ENCODE peak calls at places on chromosome 22, in five cellular contexts. S, C, E, N and T are unnamed samples.

GRCh38 chr22:47198801-47199251 is 436.4 kb downstream of the TBC1D22A start:
- DNase-seq in S (peak; percentile 62), C (no peak), E (no peak), N (no peak), T (no peak)

GRCh38 chr22:29308148-29308790 is 1.8 kb downstream of the GAS2L1 start:
- DNase-seq in S (no peak), C (no peak), E (no peak), N (no peak), T (no peak)

GRCh38 chr22:46971141-46971775 is 208.8 kb downstream of the TBC1D22A start:
- DNase-seq in S (no peak), C (no peak), E (peak; percentile 35), N (peak; percentile 72), T (no peak)

GRCh38 chr22:32644252-32645100 is 157.0 kb upstream of the TIMP3 start:
- DNase-seq in S (peak; percentile 75), C (no peak), E (peak; percentile 22), N (peak; percentile 48), T (no peak)

GRCh38 chr22:49657275-49657973 is 170.2 kb downstream of the BRD1 start:
- DNase-seq in S (peak; percentile 77), C (no peak), E (no peak), N (peak; percentile 39), T (no peak)

GRCh38 chr22:46902998-46903916 is 140.8 kb downstream of the TBC1D22A start:
- DNase-seq in S (peak; percentile 60), C (no peak), E (no peak), N (no peak), T (no peak)

GRCh38 chr22:35656284-35656752 is 8.1 kb downstream of the APOL6 start:
- DNase-seq in S (no peak), C (no peak), E (peak; percentile 48), N (no peak), T (no peak)

GRCh38 chr22:45831394-45831793 is 145.6 kb downstream of the WNT7B start:
- DNase-seq in S (no peak), C (peak; percentile 28), E (peak; percentile 56), N (no peak), T (no peak)

GRCh38 chr22:33130473-33130872 is 72.3 kb upstream of the SYN3 start:
- DNase-seq in S (no peak), C (no peak), E (no peak), N (no peak), T (no peak)

GRCh38 chr22:41301085-41302015 is at the start of gene ZC3H7B:
- DNase-seq in S (peak; percentile 91), C (peak; percentile 74), E (peak; percentile 81), N (peak; percentile 86), T (peak; percentile 46)

GRCh38 chr22:28983788-28984441 is 77.7 kb downstream of the C22orf31 start:
- DNase-seq in S (no peak), C (peak; percentile 31), E (peak; percentile 16), N (no peak), T (peak; percentile 13)

GRCh38 chr22:33537059-33537458 is 383.2 kb downstream of the LARGE1 start:
- DNase-seq in S (no peak), C (no peak), E (no peak), N (no peak), T (no peak)

GRCh38 chr22:23038902-23039301 is 31.4 kb upstream of the GNAZ start:
- DNase-seq in S (no peak), C (no peak), E (no peak), N (no peak), T (no peak)

GRCh38 chr22:49329636-49330035 is 498.0 kb downstream of the BRD1 start:
- DNase-seq in S (no peak), C (no peak), E (no peak), N (no peak), T (no peak)

GRCh38 chr22:37077802-37078448 is 26.4 kb downstream of the KCTD17 start:
- DNase-seq in S (peak; percentile 86), C (peak; percentile 43), E (peak; percentile 62), N (peak; percentile 64), T (peak; percentile 32)

GRCh38 chr22:22446527-22446926 is 62.0 kb downstream of the ZNF280B start:
- DNase-seq in S (no peak), C (peak; percentile 36), E (no peak), N (no peak), T (no peak)

GRCh38 chr22:36430863-36431262 is 43.1 kb upstream of the MYH9 start:
- DNase-seq in S (no peak), C (peak; percentile 34), E (peak; percentile 38), N (no peak), T (no peak)

GRCh38 chr22:41481131-41481830 is 12.4 kb downstream of the ACO2 start:
- DNase-seq in S (no peak), C (peak; percentile 55), E (peak; percentile 48), N (no peak), T (no peak)

GRCh38 chr22:22061085-22062077 is 78.8 kb upstream of the TOP3B start:
- DNase-seq in S (no peak), C (peak; percentile 62), E (peak; percentile 92), N (peak; percentile 19), T (peak; percentile 79)

GRCh38 chr22:32996702-32997101 is 61.5 kb downstream of the SYN3 start:
- DNase-seq in S (peak; percentile 91), C (peak; percentile 22), E (peak; percentile 10), N (peak; percentile 13), T (no peak)

GRCh38 chr22:32947581-32947980 is 110.6 kb downstream of the SYN3 start:
- DNase-seq in S (no peak), C (no peak), E (no peak), N (no peak), T (no peak)

GRCh38 chr22:20156611-20157415 is 6.0 kb upstream of the CCDC188 start:
- DNase-seq in S (peak; percentile 89), C (peak; percentile 65), E (peak; percentile 78), N (peak; percentile 94), T (peak; percentile 27)

GRCh38 chr22:36829370-36830002 is 12.7 kb upstream of the PVALB start:
- DNase-seq in S (peak; percentile 66), C (no peak), E (no peak), N (no peak), T (no peak)

GRCh38 chr22:46622081-46622521 is 1.9 kb downstream of the GRAMD4 start:
- DNase-seq in S (no peak), C (no peak), E (no peak), N (no peak), T (no peak)

GRCh38 chr22:46054878-46055158 is 77.9 kb upstream of the WNT7B start:
- DNase-seq in S (peak; percentile 22), C (no peak), E (no peak), N (peak; percentile 19), T (no peak)

GRCh38 chr22:21621025-21621424 is 8.8 kb downstream of the YDJC start:
- DNase-seq in S (no peak), C (no peak), E (no peak), N (no peak), T (no peak)

GRCh38 chr22:36386900-36387663 is 685 bp downstream of the MYH9 start:
- DNase-seq in S (peak; percentile 93), C (no peak), E (no peak), N (peak; percentile 71), T (no peak)

DNA sequence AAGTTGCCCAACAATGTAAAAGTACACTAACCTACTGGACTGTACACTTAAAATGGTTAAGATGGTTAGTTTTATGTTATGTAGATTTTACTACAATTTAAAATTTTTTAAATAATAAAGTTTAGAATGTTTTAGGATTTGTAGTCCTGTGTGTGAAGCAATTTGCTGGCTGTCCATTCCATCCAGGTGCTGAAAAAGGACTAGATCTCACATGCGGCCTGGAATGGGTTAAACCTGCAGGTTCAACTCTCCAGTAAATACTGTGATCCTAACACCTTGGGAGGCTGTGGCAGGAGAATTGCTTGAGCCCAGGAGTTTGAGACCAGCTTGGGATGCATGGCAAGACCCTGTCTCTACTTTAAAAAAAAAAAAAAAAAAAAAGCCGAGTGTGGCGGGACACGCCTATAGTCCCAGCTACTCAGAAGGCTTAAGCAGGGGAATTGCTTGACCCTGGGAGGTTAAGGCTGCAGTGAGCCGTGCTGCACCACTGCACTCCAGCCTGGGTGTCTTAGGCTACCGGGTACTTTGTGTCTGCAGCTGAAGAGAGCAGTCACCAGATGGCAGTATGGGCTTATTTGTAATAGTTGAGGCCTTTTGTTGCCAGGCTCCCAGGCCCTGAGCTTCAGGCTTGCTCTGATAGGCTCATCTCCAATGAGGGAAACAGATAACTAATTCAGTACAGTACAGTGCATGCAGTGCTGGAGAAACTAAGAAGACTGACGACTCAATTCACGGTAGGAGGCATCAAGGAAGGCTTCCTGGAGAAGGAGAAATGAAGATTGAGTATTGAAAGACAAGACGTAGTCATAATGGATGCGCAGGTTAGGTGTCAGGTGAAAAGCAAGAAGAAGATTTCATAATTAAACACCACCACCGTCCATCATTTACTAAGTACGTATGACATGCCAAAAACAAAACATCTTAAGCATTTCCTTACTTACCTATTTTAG is 64.7 kb upstream of the ASPHD2 start:
- DNase-seq in S (no peak), C (peak; percentile 77), E (peak; percentile 88), N (peak; percentile 77), T (peak; percentile 44)
- TF ChIP-seq CTCF in S (peak; percentile 61), C (peak; percentile 65), E (peak; percentile 71), N (peak; percentile 21), T (peak; percentile 83)

GRCh38 chr22:30327864-30328345 is 1.2 kb upstream of the TBC1D10A start:
- DNase-seq in S (no peak), C (no peak), E (no peak), N (peak; percentile 59), T (no peak)
- H3K4me3 ChIP-seq in S (no peak overlapping the region), C (no peak overlapping the region), E (no peak overlapping the region), N (no peak overlapping the region), T (peak overlapping the region; percentile 62)

GRCh38 chr22:24270556-24271405 is at the start of gene SPECC1L:
- DNase-seq in S (peak; percentile 96), C (peak; percentile 89), E (peak; percentile 94), N (peak; percentile 94), T (peak; percentile 68)
- TF ChIP-seq CTCF in S (no peak), C (no peak), E (no peak), N (no peak), T (no peak)

GRCh38 chr22:38504731-38505594 is 1.1 kb downstream of the DDX17 start:
- DNase-seq in S (peak; percentile 85), C (peak; percentile 55), E (peak; percentile 60), N (peak; percentile 72), T (no peak)

GRCh38 chr22:38503021-38503420 is 3.1 kb downstream of the DDX17 start:
- DNase-seq in S (no peak), C (no peak), E (no peak), N (no peak), T (peak; percentile 58)

GRCh38 chr22:38505595-38506117 is 455 bp downstream of the DDX17 start:
- DNase-seq in S (peak; percentile 91), C (peak; percentile 49), E (peak; percentile 66), N (peak; percentile 86), T (no peak)

GRCh38 chr22:38501797-38502672 is 4.1 kb downstream of the DDX17 start:
- DNase-seq in S (no peak), C (no peak), E (no peak), N (no peak), T (no peak)

DNA sequence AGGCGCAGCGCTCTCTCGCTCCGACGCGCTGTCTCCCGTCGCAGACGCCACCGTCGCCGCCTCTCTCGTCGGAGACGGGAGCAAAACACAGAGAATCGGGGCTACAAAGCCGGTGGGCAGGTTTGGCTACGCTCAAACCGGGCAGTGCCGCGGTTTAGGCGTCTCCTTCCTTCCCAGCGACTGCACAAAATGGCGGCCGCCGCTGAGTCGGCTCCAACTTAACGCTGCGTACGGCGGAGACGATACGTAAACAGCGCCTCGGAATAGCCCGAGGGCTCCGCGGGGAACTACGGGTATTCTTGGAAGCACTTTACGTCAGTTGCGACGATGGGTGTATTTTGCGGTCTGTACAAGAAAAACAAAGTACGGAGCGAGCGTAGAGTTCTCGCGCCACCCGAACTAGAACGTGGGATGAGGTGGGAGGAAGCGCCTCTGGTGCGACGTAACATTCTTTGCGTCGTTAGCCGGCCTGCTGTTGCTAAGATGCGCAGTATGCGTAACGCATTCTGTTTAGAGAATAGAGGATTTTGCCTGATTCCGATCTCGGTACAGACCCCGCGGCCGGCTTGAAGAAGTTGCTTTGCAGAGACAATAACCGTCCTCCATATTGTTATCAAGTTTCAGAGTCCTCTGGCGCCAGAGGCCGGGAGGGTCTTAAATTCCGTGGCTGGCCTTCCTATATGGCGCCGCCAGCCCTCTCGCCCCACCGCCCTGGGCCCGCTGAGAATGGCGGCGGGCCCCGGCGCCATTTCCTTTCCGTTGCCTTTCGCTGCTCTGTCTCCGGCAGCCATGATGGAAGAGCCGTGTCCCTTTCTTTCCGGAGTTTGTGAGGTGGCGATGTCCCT is at the start of gene DDX17:
- DNase-seq in S (peak; percentile 95), C (peak; percentile 96), E (peak; percentile 99), N (peak; percentile 96), T (peak; percentile 81)
- H3K4me3 ChIP-seq in S (peak within 1 kb of the TSS; percentile 80), C (peak within 1 kb of the TSS; percentile 94), E (peak within 1 kb of the TSS; percentile 67), N (peak within 1 kb of the TSS; percentile 78), T (peak within 1 kb of the TSS; percentile 90)